ENCODE peak calls at places on chromosome 11, in four cellular contexts. H is effector memory CD8-positive, alpha-beta T cell; A is progenitor cell of endocrine pancreas; M is body of pancreas. Y is an unnamed sample.

GRCh38 chr11:12120031-12121008 is 9.9 kb downstream of the MICAL2 start:
- DNase-seq in M (no peak), A (no peak), H (no peak), Y (no peak)

GRCh38 chr11:96875772-96876171 is 486.0 kb downstream of the JRKL start:
- DNase-seq in H (no peak), A (no peak), M (no peak), Y (no peak)

GRCh38 chr11:114232400-114233070 is 63.7 kb upstream of the NNMT start:
- DNase-seq in H (no peak), A (no peak), M (no peak), Y (no peak)

GRCh38 chr11:123509737-123510578 is 79.9 kb downstream of the GRAMD1B start:
- DNase-seq in A (no peak), M (peak), H (no peak), Y (no peak)

GRCh38 chr11:16280256-16280682 is 76.1 kb downstream of the SOX6 start:
- DNase-seq in M (no peak), H (no peak), A (no peak), Y (peak)

GRCh38 chr11:64263021-64263946 is 12.0 kb downstream of the PLCB3 start:
- DNase-seq in H (no peak), M (no peak), A (no peak), Y (no peak)

GRCh38 chr11:7605544-7605943 is 67.8 kb downstream of the CYB5R2 start:
- DNase-seq in M (peak), H (no peak), A (no peak), Y (no peak)

GRCh38 chr11:12842933-12843636 is 166.0 kb upstream of the RASSF10 start:
- DNase-seq in M (no peak), A (no peak), H (no peak), Y (no peak)

GRCh38 chr11:133945087-133945974 is 11.4 kb downstream of the IGSF9B start:
- DNase-seq in M (no peak), A (no peak), H (peak), Y (peak)

GRCh38 chr11:121520243-121521144 is 67.7 kb upstream of the SORL1-AS1 start:
- DNase-seq in A (no peak), H (no peak), M (no peak), Y (no peak)

GRCh38 chr11:122656073-122656630 is 630 bp downstream of the UBASH3B start:
- DNase-seq in A (no peak), M (peak), H (peak), Y (peak)

GRCh38 chr11:92253945-92254344 is 29.3 kb downstream of the FAT3 start:
- DNase-seq in M (no peak), H (no peak), A (no peak), Y (no peak)

Y was measured in immature natural killer cell.